ENCODE peak calls at places on chromosomes 11 and 22, in nine cellular contexts. H is GM20000, G is tibial artery, Z is left lung, Q is type B pancreatic cell, O is mucosa of descending colon, U is astrocyte of the spinal cord, D is uterus, C is brain microvascular endothelial cell. Y is an unnamed sample.

GRCh38 chr22:23840026-23840425 is 1.2 kb upstream of the DERL3 start:
- DNase-seq in Z (no peak), Q (no peak), G (no peak), D (no peak), H (no peak), U (no peak), C (no peak), O (no peak), Y (no peak)

GRCh38 chr11:34263462-34264186 is 94.2 kb downstream of the ABTB2 start:
- DNase-seq in D (peak), U (peak), G (no peak), Q (no peak), C (peak), Z (peak), O (peak), H (no peak), Y (no peak)

GRCh38 chr11:2209370-2209801 is 37.8 kb upstream of the TH start:
- DNase-seq in U (no peak), Q (peak), H (no peak), C (no peak), D (peak), G (peak), Z (no peak), O (no peak), Y (peak)

GRCh38 chr11:66561178-66561974 is 7.0 kb downstream of the CTSF start:
- DNase-seq in U (no peak), Z (no peak), G (no peak), D (no peak), H (no peak), Q (no peak), O (no peak), C (no peak), Y (no peak)

GRCh38 chr11:71927813-71928738 is at the start of gene XNDC1N:
- DNase-seq in Z (peak), Q (peak), O (peak), C (peak), G (peak), U (no peak), D (peak), H (peak), Y (peak)

GRCh38 chr11:41955635-41956400 is 496.4 kb upstream of the LRRC4C start:
- DNase-seq in G (no peak), Q (no peak), Z (no peak), C (no peak), U (no peak), H (no peak), D (no peak), O (no peak), Y (no peak)

GRCh38 chr22:45310331-45311032 is 748 bp downstream of the FAM118A start:
- DNase-seq in G (no peak), D (no peak), Q (no peak), C (no peak), Z (no peak), O (peak), H (no peak), U (no peak), Y (no peak)

GRCh38 chr11:95715777-95716241 is 73.8 kb downstream of the FAM76B start:
- DNase-seq in D (no peak), Z (no peak), G (no peak), Q (no peak), U (peak), O (no peak), H (peak), C (peak), Y (no peak)

GRCh38 chr11:8310743-8311298 is 47.1 kb upstream of the LMO1 start:
- DNase-seq in Z (peak), Q (no peak), C (no peak), H (no peak), G (no peak), U (no peak), O (no peak), D (no peak), Y (no peak)

GRCh38 chr11:126518130-126518995 is 162.9 kb downstream of the ST3GAL4 start:
- DNase-seq in Q (no peak), O (no peak), H (no peak), U (no peak), G (no peak), Z (no peak), D (no peak), C (no peak), Y (no peak)

GRCh38 chr11:94539420-94539819 is 4.3 kb upstream of the FUT4 start:
- DNase-seq in Q (no peak), C (no peak), D (no peak), H (no peak), G (no peak), Z (no peak), U (no peak), O (no peak), Y (no peak)

GRCh38 chr11:95680169-95680929 is 109.2 kb downstream of the FAM76B start:
- DNase-seq in H (peak), O (no peak), Z (no peak), U (peak), C (peak), G (no peak), Q (no peak), D (no peak), Y (no peak)

GRCh38 chr11:39628311-39628710 is 1831.1 kb downstream of the LRRC4C start:
- DNase-seq in Q (no peak), U (no peak), Z (no peak), H (no peak), G (no peak), C (no peak), D (no peak), O (no peak), Y (no peak)

GRCh38 chr11:126838779-126839178 is 161.8 kb downstream of the KIRREL3 start:
- DNase-seq in Z (no peak), H (no peak), U (no peak), O (no peak), Q (no peak), C (no peak), G (no peak), D (no peak), Y (no peak)

GRCh38 chr11:34825670-34826383 is 90.4 kb downstream of the APIP start:
- DNase-seq in C (no peak), D (no peak), Q (no peak), Z (peak), H (no peak), O (peak), U (no peak), G (no peak), Y (no peak)

GRCh38 chr11:44243633-44244343 is 66.2 kb downstream of the ALX4 start:
- DNase-seq in O (no peak), Z (no peak), C (peak), G (no peak), H (no peak), Q (no peak), D (no peak), U (peak), Y (no peak)

GRCh38 chr22:39117585-39118191 is 20.6 kb downstream of the APOBEC3H start:
- DNase-seq in U (peak), Q (no peak), H (peak), D (no peak), C (peak), G (no peak), O (no peak), Z (no peak), Y (peak)

GRCh38 chr22:40156001-40156516 is 21.7 kb upstream of the TNRC6B start:
- DNase-seq in U (peak), O (no peak), Q (no peak), Z (peak), C (peak), H (no peak), D (no peak), G (no peak), Y (no peak)

GRCh38 chr11:26084313-26084712 is 247.6 kb upstream of the ANO3 start:
- DNase-seq in D (no peak), Z (no peak), O (no peak), Q (no peak), C (no peak), H (no peak), G (no peak), U (no peak), Y (no peak)

GRCh38 chr11:73308003-73308962 is at the start of gene ARHGEF17:
- DNase-seq in H (peak), D (peak), Q (peak), C (peak), G (peak), U (peak), O (no peak), Z (peak), Y (peak)

GRCh38 chr11:60912223-60912850 is 1.6 kb upstream of the TMEM109 start:
- DNase-seq in H (no peak), D (no peak), U (peak), C (no peak), G (no peak), Z (no peak), O (no peak), Q (no peak), Y (no peak)

GRCh38 chr11:63574856-63575602 is 11.8 kb upstream of the PLAAT2 start:
- DNase-seq in Z (no peak), Q (no peak), C (no peak), G (peak), H (no peak), D (peak), O (no peak), U (peak), Y (no peak)

GRCh38 chr22:46092011-46092410 is 58.3 kb upstream of the PPARA start:
- DNase-seq in Z (no peak), D (no peak), G (no peak), Q (no peak), H (no peak), C (no peak), O (peak), U (no peak), Y (no peak)

GRCh38 chr11:2296913-2297622 is 4.7 kb downstream of the C11orf21 start:
- DNase-seq in Q (peak), Z (no peak), H (no peak), O (no peak), D (peak), U (no peak), G (no peak), C (no peak), Y (no peak)

GRCh38 chr11:34627197-34627596 is 6.3 kb downstream of the EHF start:
- DNase-seq in G (no peak), Z (no peak), C (no peak), Q (no peak), U (no peak), D (no peak), O (no peak), H (no peak), Y (no peak)

GRCh38 chr11:94201004-94201465 is 72.4 kb downstream of the PANX1 start:
- DNase-seq in D (no peak), Z (no peak), O (no peak), U (peak), G (no peak), C (peak), Q (no peak), H (no peak), Y (no peak)

GRCh38 chr11:107769189-107769588 is 57.3 kb upstream of the SLN start:
- DNase-seq in Z (no peak), O (no peak), G (no peak), U (peak), D (no peak), C (peak), H (no peak), Q (no peak), Y (no peak)

GRCh38 chr11:115550291-115551059 is 46.3 kb upstream of the CADM1 start:
- DNase-seq in G (no peak), C (no peak), D (no peak), H (no peak), Q (no peak), Z (peak), O (no peak), U (no peak), Y (no peak)

GRCh38 chr11:67644042-67644441 is 4.5 kb upstream of the TBX10 start:
- DNase-seq in C (no peak), O (no peak), D (no peak), G (no peak), H (peak), Q (no peak), Z (peak), U (no peak), Y (no peak)

GRCh38 chr22:33361581-33361980 is 303.4 kb upstream of the SYN3 start:
- DNase-seq in U (no peak), C (peak), O (no peak), Z (no peak), G (no peak), H (no peak), D (no peak), Q (no peak), Y (no peak)

GRCh38 chr22:31295831-31296230 is 3.5 kb upstream of the PIK3IP1 start:
- DNase-seq in G (no peak), H (no peak), Z (no peak), O (no peak), D (no peak), C (no peak), U (no peak), Q (no peak), Y (no peak)

GRCh38 chr11:64954201-64954600 is 17.7 kb downstream of the MAJIN start:
- DNase-seq in Q (no peak), U (no peak), D (no peak), Z (no peak), O (no peak), H (no peak), G (no peak), C (no peak), Y (no peak)

GRCh38 chr22:21726650-21727049 is 8.9 kb downstream of the YPEL1 start:
- DNase-seq in D (no peak), Q (no peak), O (no peak), U (no peak), G (no peak), Z (no peak), C (no peak), H (peak), Y (peak)

GRCh38 chr22:38285015-38285414 is 12.2 kb upstream of the TMEM184B start:
- DNase-seq in H (no peak), Q (no peak), O (no peak), U (no peak), G (no peak), Z (no peak), D (no peak), C (no peak), Y (no peak)

GRCh38 chr11:118998822-118999221 is 884 bp downstream of the CENATAC start:
- DNase-seq in Q (no peak), D (no peak), C (peak), G (no peak), O (no peak), H (no peak), U (peak), Z (peak), Y (no peak)

GRCh38 chr11:72779495-72780128 is 14.2 kb downstream of the STARD10 start:
- DNase-seq in D (no peak), O (peak), H (no peak), U (no peak), G (no peak), C (no peak), Z (no peak), Q (no peak), Y (no peak)

GRCh38 chr11:20881328-20882079 is 212.1 kb downstream of the NELL1 start:
- DNase-seq in U (no peak), Z (no peak), H (no peak), C (no peak), D (no peak), G (no peak), Q (no peak), O (no peak), Y (no peak)

GRCh38 chr11:30596832-30597231 is 10.7 kb upstream of the MPPED2 start:
- DNase-seq in C (no peak), O (no peak), Q (no peak), G (no peak), D (no peak), H (no peak), Z (no peak), U (no peak), Y (no peak)

GRCh38 chr11:32310218-32310601 is 125.1 kb downstream of the WT1 start:
- DNase-seq in G (no peak), U (no peak), D (no peak), Z (peak), H (no peak), Q (no peak), C (no peak), O (no peak), Y (no peak)

GRCh38 chr11:18791175-18792065 is at the start of gene PTPN5:
- DNase-seq in G (no peak), O (no peak), U (no peak), H (no peak), C (no peak), D (no peak), Z (no peak), Q (no peak), Y (peak)
- TF ChIP-seq CTCF in G (no peak), O (no peak), U (no peak), H (no peak), C (no peak), D (no peak), Z (no peak), Q (no peak), Y (no peak)

DNA sequence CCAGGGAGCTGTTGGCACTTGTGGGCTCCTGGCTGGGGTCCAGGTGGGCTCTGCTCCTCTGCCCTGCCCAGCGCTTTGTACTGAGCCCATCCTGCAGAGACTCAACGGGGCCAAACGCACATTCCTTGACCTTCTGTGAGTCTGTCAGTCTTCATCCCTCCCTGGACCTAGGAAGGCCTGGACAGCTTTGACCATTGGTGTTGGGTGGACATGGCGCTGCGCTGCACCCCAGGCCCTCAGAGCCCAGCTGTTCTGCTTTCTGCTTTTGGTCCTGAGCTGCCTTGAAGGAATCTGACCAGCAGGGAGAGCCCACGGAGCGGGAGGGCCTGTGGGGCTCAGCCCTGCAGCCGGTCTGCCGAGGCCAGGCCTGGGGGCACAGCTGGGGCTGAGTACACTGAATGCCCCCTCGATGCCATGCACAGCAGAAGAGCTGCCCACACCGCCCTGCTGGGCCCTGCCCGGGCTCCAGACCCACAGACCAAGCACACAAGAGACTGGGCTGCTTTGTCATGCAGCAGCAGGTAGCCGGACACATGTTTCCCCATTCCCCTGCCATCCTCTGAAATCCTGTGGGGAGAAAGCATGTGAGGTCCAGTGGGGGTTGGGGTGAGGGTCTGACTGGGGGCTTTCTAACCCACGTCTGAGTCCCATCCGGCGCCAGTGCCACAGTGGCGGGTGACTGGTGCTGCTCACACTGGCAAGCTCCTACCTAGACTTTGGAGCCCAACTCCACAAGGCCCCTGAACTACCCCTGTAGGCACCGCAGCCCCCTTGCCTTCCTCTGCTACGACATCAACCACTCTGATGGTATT is 24.1 kb upstream of the CCDC188 start:
- DNase-seq in U (no peak), D (no peak), O (no peak), Z (no peak), Q (no peak), G (no peak), H (no peak), C (no peak), Y (no peak)
- TF ChIP-seq CTCF in U (peak), D (no peak), O (no peak), Z (no peak), Q (peak), G (no peak), H (no peak), C (peak), Y (peak)

GRCh38 chr22:35966314-35967045 is 62.1 kb downstream of the RBFOX2 start:
- DNase-seq in U (no peak), H (no peak), O (no peak), D (no peak), C (no peak), Q (no peak), Z (no peak), G (no peak), Y (no peak)
- TF ChIP-seq CTCF in U (no peak), H (no peak), O (no peak), D (no peak), C (no peak), Q (peak), Z (no peak), G (no peak), Y (no peak)

GRCh38 chr22:18954941-18955571 is 19.0 kb upstream of the PRODH start:
- DNase-seq in C (no peak), Z (peak), D (no peak), H (no peak), U (no peak), O (peak), G (no peak), Q (no peak), Y (no peak)
- TF ChIP-seq CTCF in C (no peak), Z (no peak), D (no peak), H (no peak), U (no peak), O (no peak), G (no peak), Q (no peak), Y (no peak)

DNA sequence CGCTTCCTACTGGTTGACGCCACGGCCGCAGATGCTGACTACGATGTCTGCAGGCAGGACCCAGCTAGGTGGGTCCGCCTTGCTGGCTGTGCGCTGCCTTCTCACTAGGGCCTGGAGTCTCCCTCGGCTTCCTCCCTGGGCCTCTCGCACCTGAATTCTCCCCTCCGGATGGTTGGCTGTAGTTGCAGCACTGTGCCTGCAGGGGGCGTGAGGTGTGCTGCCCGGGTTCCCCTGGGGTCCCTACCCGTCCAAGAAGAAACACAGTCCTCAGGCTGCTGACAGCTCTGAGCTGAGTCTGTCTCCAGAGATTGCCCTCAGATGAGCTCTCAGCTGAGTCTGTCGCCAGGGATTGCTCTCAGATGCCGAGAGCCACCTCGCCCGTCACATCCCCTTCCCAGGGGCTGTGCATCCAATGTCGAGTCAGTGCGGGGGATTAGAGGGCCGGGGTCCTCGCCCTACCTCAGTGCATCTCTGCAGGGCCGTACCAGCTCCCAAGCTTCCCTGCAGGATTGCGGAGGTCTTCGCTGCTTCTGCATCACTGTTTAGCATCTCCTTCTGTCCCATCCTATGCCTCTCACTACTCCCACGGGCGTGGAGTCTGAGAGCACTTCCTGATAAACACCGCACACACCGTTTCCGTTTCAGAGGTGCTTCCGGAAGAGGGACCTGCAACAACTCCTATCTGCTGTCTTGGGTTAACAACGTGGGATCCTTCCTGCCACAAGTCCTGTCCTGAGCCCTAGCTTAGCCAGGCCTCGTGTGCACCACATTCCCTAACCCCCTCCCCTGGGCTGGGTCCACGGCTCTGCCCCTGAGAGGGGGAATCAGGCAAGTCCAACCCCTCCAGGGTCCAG is 196.9 kb downstream of the CSNK2A3 start:
- DNase-seq in G (no peak), O (no peak), Q (no peak), Z (no peak), D (no peak), C (no peak), H (peak), U (no peak), Y (peak)
- TF ChIP-seq CTCF in G (peak), O (peak), Q (peak), Z (peak), D (peak), C (peak), H (no peak), U (peak), Y (peak)

GRCh38 chr11:82701847-82702520 is 31.7 kb downstream of the FAM181B start:
- DNase-seq in H (peak), U (peak), C (peak), O (no peak), G (no peak), Q (no peak), D (no peak), Z (no peak), Y (peak)
- TF ChIP-seq CTCF in H (peak), U (peak), C (peak), O (peak), G (peak), Q (peak), D (peak), Z (peak), Y (peak)

Y was measured in neural crest cell.